ENCODE peak calls at places on chromosomes 12 and 14, in four cellular contexts. One of them, this sample, is unnamed.

GRCh38 chr12:114668905-114669304 is 15.1 kb downstream of the TBX3 start:
- DNase-seq in cardiac muscle cell: no peak
- DNase-seq in mucosa of descending colon: no peak
- DNase-seq in spleen: no peak
- DNase-seq in this sample: no peak

GRCh38 chr12:5318874-5319273 is 113.0 kb upstream of the NTF3 start:
- DNase-seq in cardiac muscle cell: no peak
- DNase-seq in mucosa of descending colon: no peak
- DNase-seq in spleen: no peak
- DNase-seq in this sample: no peak

GRCh38 chr12:1847411-1847810 is 27.0 kb downstream of the LRTM2 start:
- DNase-seq in cardiac muscle cell: no peak
- DNase-seq in mucosa of descending colon: no peak
- DNase-seq in spleen: no peak
- DNase-seq in this sample: no peak

GRCh38 chr14:60215127-60215444 is 33.9 kb upstream of the PPM1A start:
- DNase-seq in cardiac muscle cell: no peak
- DNase-seq in mucosa of descending colon: no peak
- DNase-seq in spleen: no peak
- DNase-seq in this sample: no peak

GRCh38 chr14:35299708-35300107 is 7.5 kb downstream of the PSMA6 start:
- DNase-seq in cardiac muscle cell: no peak
- DNase-seq in mucosa of descending colon: no peak
- DNase-seq in spleen: no peak
- DNase-seq in this sample: no peak

GRCh38 chr12:6960291-6961277 is 9.4 kb downstream of the PTPN6 start:
- DNase-seq in cardiac muscle cell: no peak
- DNase-seq in mucosa of descending colon: peak; percentile 70
- DNase-seq in spleen: peak; percentile 85
- DNase-seq in this sample: no peak

GRCh38 chr14:74557691-74558090 is 54.3 kb downstream of the LTBP2 start:
- DNase-seq in cardiac muscle cell: no peak
- DNase-seq in mucosa of descending colon: no peak
- DNase-seq in spleen: peak; percentile 41
- DNase-seq in this sample: no peak

GRCh38 chr12:121983546-121984205 is 38.0 kb upstream of the BCL7A start:
- DNase-seq in cardiac muscle cell: no peak
- DNase-seq in mucosa of descending colon: no peak
- DNase-seq in spleen: no peak
- DNase-seq in this sample: no peak

GRCh38 chr12:6952860-6953416 is 1.8 kb downstream of the PTPN6 start:
- DNase-seq in cardiac muscle cell: no peak
- DNase-seq in mucosa of descending colon: peak; percentile 49
- DNase-seq in spleen: peak; percentile 83
- DNase-seq in this sample: no peak

GRCh38 chr14:27338012-27338411 is 740.2 kb upstream of the NOVA1 start:
- DNase-seq in cardiac muscle cell: no peak
- DNase-seq in mucosa of descending colon: no peak
- DNase-seq in spleen: no peak
- DNase-seq in this sample: no peak

GRCh38 chr14:100274250-100274649 is 32.0 kb downstream of the SLC25A29 start:
- DNase-seq in cardiac muscle cell: no peak
- DNase-seq in mucosa of descending colon: no peak
- DNase-seq in spleen: no peak
- DNase-seq in this sample: no peak

GRCh38 chr14:100267990-100268389 is 29.0 kb downstream of the YY1 start:
- DNase-seq in cardiac muscle cell: no peak
- DNase-seq in mucosa of descending colon: no peak
- DNase-seq in spleen: no peak
- DNase-seq in this sample: no peak

GRCh38 chr14:100275214-100275613 is 31.0 kb downstream of the SLC25A29 start:
- DNase-seq in cardiac muscle cell: no peak
- DNase-seq in mucosa of descending colon: no peak
- DNase-seq in spleen: no peak
- DNase-seq in this sample: no peak

GRCh38 chr14:100268591-100269207 is 29.8 kb downstream of the YY1 start:
- DNase-seq in cardiac muscle cell: no peak
- DNase-seq in mucosa of descending colon: no peak
- DNase-seq in spleen: no peak
- DNase-seq in this sample: no peak

GRCh38 chr14:100271247-100271939 is 32.4 kb downstream of the YY1 start:
- DNase-seq in cardiac muscle cell: no peak
- DNase-seq in mucosa of descending colon: no peak
- DNase-seq in spleen: no peak
- DNase-seq in this sample: no peak
- TF ChIP-seq CTCF in cardiac muscle cell: peak; percentile 33
- TF ChIP-seq CTCF in mucosa of descending colon: no peak
- TF ChIP-seq CTCF in spleen: no peak
- TF ChIP-seq CTCF in this sample: peak; percentile 62

DNA sequence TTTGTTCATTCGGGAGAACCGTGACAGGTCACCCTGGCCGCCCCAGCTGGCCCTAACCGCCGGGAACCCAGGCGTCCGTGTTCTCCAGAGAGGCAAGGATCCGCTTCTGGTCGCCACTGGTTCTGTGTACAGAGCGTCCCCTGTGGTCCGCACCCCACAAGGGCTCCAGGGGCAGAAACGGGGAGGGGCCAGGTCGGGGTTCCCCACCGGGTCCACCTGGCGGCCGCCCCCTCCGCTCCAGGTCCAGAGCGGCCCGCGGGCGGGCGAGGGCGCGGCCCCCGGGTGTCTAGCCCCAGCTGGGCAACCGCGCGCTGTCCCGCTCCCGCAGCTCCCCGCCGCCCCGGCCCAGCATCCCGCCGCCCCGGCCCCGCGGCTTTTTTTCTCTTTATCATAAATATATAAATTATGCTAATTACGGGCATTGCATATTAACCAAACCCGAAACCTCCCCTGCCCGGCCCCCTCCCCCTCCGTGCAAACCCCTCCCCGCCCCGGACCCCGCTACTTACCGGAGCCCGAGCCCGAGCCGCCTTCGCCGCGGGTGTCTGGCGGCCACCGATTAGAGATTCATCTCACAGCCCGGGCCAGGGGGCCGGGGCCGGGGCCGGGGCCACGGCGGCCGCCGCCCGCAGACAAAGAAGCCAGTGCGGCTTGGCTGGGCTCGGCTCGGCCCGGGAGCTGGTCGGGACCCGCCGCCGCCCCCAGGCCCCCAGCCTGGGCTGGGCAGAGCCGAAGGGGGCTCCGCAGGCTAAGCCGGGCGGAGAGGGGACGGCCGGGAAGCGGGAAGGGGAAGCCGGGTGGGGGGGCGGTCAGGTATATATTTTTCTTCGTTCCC is 512 bp downstream of the POU6F1 start:
- DNase-seq in cardiac muscle cell: peak; percentile 66
- DNase-seq in mucosa of descending colon: peak; percentile 82
- DNase-seq in spleen: peak; percentile 90
- DNase-seq in this sample: peak; percentile 52
- TF ChIP-seq CTCF in cardiac muscle cell: peak; percentile 21
- TF ChIP-seq CTCF in mucosa of descending colon: no peak
- TF ChIP-seq CTCF in spleen: peak; percentile 48
- TF ChIP-seq CTCF in this sample: peak; percentile 42

GRCh38 chr12:123891516-123892179 is 81.0 kb downstream of the CCDC92 start:
- DNase-seq in cardiac muscle cell: no peak
- DNase-seq in mucosa of descending colon: no peak
- DNase-seq in spleen: no peak
- DNase-seq in this sample: no peak
- TF ChIP-seq CTCF in cardiac muscle cell: no peak
- TF ChIP-seq CTCF in mucosa of descending colon: no peak
- TF ChIP-seq CTCF in spleen: no peak
- TF ChIP-seq CTCF in this sample: no peak

DNA sequence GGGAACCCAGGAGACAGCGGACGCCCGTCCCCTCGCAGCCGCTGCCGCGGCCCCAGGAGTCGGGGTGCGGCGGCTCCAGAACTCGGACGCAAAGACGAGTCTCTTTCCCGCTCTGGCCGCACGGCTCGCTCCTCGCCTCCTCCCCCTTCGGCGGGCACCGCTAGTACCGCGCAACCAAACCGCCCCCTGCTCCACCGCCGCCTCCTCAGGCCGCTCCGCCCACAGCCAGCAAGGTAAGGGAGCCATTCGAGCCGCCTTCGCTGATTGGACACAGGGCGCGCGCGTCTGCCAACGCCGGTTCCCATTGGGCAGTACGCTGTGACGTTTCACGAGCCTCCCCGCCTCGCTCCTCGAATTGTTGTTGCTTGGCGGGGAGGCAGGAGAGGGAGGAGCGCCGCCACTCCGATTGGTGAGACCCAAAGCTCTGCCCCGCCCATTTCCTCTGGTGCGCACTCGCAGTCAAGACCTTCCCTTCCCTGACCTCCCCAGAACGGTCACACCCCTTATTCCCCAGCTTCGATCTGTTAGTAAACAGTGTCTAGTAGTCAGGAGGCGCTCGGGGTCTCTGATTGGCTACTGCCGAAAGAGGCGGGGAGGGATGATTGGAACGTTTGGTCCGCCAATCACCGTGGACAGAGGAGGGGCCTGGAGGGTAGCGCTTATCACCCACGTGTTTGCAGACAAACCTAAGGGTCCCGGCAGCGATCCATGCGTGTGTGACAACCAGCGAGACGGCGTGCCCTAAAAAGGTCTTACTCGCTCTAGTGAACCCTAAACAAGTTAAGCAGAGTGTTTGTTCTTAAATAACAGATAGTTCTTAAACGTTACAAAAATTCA is at the start of gene RPS6KA5:
- DNase-seq in cardiac muscle cell: peak; percentile 100
- DNase-seq in mucosa of descending colon: peak; percentile 100
- DNase-seq in spleen: peak; percentile 100
- DNase-seq in this sample: peak; percentile 99
- TF ChIP-seq CTCF in cardiac muscle cell: no peak
- TF ChIP-seq CTCF in mucosa of descending colon: no peak
- TF ChIP-seq CTCF in spleen: peak; percentile 53
- TF ChIP-seq CTCF in this sample: no peak